ENCODE peak calls at places on chromosomes 2 and 18, in six cellular contexts. I is neural progenitor cell; F is cardiac muscle cell; Z is CD8-positive, alpha-beta T cell; A is pancreas; X is AG04450. M is an unnamed sample.

GRCh38 chr2:19045151-19045550 is 313.3 kb downstream of the OSR1 start:
- DNase-seq in I (no peak), F (no peak), Z (no peak), A (no peak), X (no peak), M (no peak)

GRCh38 chr2:100161940-100162620 is 19.7 kb upstream of the AFF3 start:
- DNase-seq in I (no peak), F (no peak), Z (no peak), A (no peak), X (no peak), M (no peak)

GRCh38 chr18:26456070-26456491 is 92.3 kb downstream of the KCTD1 start:
- DNase-seq in I (no peak), F (no peak), Z (no peak), A (no peak), X (no peak), M (no peak)

GRCh38 chr2:181457121-181457740 is at the start of gene ITGA4:
- DNase-seq in I (peak), F (peak), Z (peak), A (peak), X (peak), M (peak)

GRCh38 chr2:150552421-150552820 is 65.0 kb upstream of the RND3 start:
- DNase-seq in I (no peak), F (no peak), Z (no peak), A (no peak), X (no peak), M (no peak)

GRCh38 chr2:127196998-127197397 is 23.1 kb downstream of the CYP27C1 start:
- DNase-seq in I (peak), F (no peak), Z (no peak), A (no peak), X (no peak), M (peak)

GRCh38 chr2:222424729-222425671 is 657 bp downstream of the SGPP2 start:
- DNase-seq in I (peak), F (peak), Z (no peak), A (peak), X (no peak), M (peak)

GRCh38 chr2:217256261-217256660 is 396.4 kb upstream of the TNP1 start:
- DNase-seq in I (peak), F (no peak), Z (no peak), A (no peak), X (no peak), M (no peak)

GRCh38 chr2:97840198-97840597 is 126.8 kb downstream of the ZAP70 start:
- DNase-seq in I (no peak), F (no peak), Z (no peak), A (no peak), X (no peak), M (no peak)

GRCh38 chr18:31419457-31419932 is 28.0 kb upstream of the DSG3 start:
- DNase-seq in I (no peak), F (no peak), Z (no peak), A (no peak), X (no peak), M (no peak)

GRCh38 chr2:217912030-217913024 is 90.5 kb downstream of the TNS1 start:
- DNase-seq in I (no peak), F (no peak), Z (no peak), A (no peak), X (no peak), M (no peak)

GRCh38 chr18:48922203-48922800 is 28.5 kb downstream of the SMAD7 start:
- DNase-seq in I (peak), F (no peak), Z (no peak), A (no peak), X (no peak), M (no peak)

GRCh38 chr2:226508683-226509082 is 290.9 kb downstream of the IRS1 start:
- DNase-seq in I (no peak), F (peak), Z (no peak), A (no peak), X (no peak), M (no peak)

GRCh38 chr2:223026357-223027110 is 25.5 kb upstream of the KCNE4 start:
- DNase-seq in I (no peak), F (peak), Z (no peak), A (no peak), X (no peak), M (no peak)

DNA sequence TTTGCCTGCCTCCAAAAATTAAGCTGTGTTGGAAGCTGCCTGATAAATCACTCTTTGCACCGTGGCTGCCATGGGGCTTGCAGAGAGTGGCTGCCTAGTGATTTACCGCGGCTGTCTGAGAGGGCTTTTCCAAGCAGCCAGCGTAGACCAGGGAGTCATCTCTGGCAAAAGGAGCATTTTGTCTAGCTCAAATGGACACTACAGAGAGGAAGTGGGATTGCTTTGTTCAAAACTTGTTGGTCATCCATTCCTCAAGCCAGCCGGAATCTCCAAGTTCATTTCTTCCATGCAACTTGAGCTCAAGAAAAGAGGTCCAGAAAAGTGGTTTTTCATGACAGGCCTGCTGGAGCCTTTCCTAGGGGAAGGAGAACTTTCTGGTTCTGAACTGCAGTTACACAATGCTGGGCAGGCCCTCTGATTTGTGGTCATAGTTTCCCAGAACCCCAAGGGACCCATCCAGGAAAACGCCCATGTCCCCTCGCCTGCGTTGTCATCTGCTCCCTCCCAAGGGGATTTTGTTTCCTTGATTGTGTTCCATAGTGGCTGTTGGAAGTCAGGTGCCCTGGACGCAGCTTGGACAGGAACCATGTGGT is 108.1 kb downstream of the TRIB2 start:
- DNase-seq in I (no peak), F (peak), Z (no peak), A (no peak), X (no peak), M (no peak)
- H3K4me3 ChIP-seq in I (no peak), F (no peak), Z (no peak), A (no peak), X (no peak), M (no peak)

GRCh38 chr2:241956521-241957110 is 87.1 kb downstream of the RTP5 start:
- DNase-seq in I (no peak), F (no peak), Z (no peak), A (no peak), X (no peak), M (no peak)
- TF ChIP-seq CTCF in I (no peak), F (no peak), Z (no peak), A (no peak), X (no peak), M (no peak)

GRCh38 chr2:7686016-7686385 is 768.8 kb downstream of the RNF144A start:
- DNase-seq in I (no peak), F (no peak), Z (no peak), A (no peak), X (no peak), M (no peak)

GRCh38 chr2:7681852-7682461 is 764.7 kb downstream of the RNF144A start:
- DNase-seq in I (no peak), F (no peak), Z (no peak), A (peak), X (no peak), M (no peak)

GRCh38 chr2:7685342-7686015 is 768.3 kb downstream of the RNF144A start:
- DNase-seq in I (no peak), F (no peak), Z (no peak), A (no peak), X (no peak), M (no peak)
- H3K4me3 ChIP-seq in I (no peak), F (no peak), Z (no peak), A (no peak), X (no peak), M (no peak)

GRCh38 chr2:164134368-164134767 is 398.6 kb upstream of the FIGN start:
- DNase-seq in I (no peak), F (peak), Z (no peak), A (no peak), X (no peak), M (no peak)
- TF ChIP-seq CTCF in I (no peak), F (no peak), Z (no peak), A (no peak), X (no peak), M (no peak)

GRCh38 chr2:239245872-239246701 is 154.7 kb downstream of the HDAC4 start:
- DNase-seq in I (no peak), F (no peak), Z (no peak), A (peak), X (no peak), M (no peak)

GRCh38 chr2:239249781-239250180 is 151.0 kb downstream of the HDAC4 start:
- DNase-seq in I (no peak), F (peak), Z (no peak), A (no peak), X (peak), M (no peak)

GRCh38 chr2:239249048-239249447 is 151.8 kb downstream of the HDAC4 start:
- DNase-seq in I (no peak), F (no peak), Z (no peak), A (no peak), X (no peak), M (no peak)

GRCh38 chr2:239246723-239247122 is 154.1 kb downstream of the HDAC4 start:
- DNase-seq in I (no peak), F (no peak), Z (no peak), A (peak), X (no peak), M (no peak)

DNA sequence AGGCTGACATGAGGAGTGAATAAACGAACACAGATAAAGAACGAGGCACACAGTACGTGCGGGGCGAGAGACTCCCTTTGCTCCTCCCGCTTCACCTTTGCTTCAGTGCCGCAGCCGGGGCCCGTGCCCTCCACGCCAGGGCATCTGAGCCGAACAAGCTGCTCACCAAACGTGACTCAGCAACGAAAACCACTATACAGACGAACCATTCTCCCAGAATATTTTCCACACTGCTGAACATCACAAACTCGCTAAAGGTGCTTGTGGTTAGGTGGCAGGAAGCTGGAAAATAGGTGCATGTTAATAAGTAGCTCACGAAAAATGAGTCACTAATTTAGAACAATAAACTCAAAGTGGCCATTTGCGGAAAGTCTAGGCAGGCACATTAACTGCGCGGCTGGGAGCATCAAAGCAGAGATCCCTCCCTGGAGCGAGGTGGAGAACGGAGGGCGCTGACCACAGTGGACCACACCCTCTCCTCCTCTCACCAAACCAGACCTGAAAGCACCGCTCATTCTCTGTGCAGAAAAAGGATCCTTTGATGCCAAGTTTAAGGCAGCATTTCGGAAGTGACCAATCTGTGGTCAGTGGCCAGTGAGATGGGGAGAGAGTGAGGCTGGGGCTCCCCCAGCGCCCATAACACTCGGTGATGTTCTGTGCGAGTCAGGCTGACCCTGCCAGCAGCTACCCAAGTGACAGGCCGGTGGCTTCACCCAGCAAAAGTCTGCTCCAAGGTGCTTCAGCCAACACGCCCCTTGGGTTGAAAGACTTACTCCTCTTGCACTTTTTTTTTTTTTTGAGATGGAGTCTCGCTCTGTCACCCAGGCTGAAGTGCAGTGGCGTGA is 153.2 kb downstream of the HDAC4 start:
- DNase-seq in I (no peak), F (no peak), Z (no peak), A (no peak), X (no peak), M (no peak)
- H3K4me3 ChIP-seq in I (no peak), F (no peak), Z (no peak), A (no peak), X (no peak), M (no peak)

DNA sequence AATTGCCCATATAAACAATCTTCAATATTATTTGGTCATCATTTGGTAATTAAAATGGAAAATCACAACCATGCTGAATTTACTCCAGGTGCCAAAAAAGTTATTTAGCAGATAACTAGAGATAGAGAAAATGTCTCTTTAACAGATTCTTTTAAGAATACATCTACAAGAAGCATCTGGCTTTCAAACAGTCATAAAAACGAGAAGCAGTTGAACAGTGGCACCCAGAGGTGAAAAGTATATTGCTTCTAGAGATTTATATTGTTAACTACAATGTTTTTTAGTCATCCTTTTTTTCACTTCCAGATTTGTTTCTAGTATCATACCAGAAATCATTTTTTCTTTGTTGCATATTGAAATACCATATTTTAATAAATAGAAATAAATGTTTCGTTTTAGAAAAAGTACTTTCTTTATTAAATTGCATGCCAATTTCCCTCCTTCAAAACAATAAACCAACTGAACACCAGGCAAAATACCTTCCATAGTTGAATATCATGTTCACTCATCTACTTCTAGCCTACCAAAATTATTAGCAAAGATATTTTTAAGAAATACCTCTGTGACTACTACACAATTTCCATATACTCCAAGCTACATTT is 65.4 kb upstream of the HNRNPA3 start:
- DNase-seq in I (peak), F (peak), Z (no peak), A (no peak), X (no peak), M (peak)
- TF ChIP-seq CTCF in I (peak), F (peak), Z (peak), A (peak), X (peak), M (peak)

M was measured in GM12865.